ENCODE peak calls at places on chromosomes 4 and X, in ten cellular contexts. One of them, this sample, is unnamed. For H3K27me3, the result is how much of the 10 kb centered on the place peaks cover.

GRCh38 chr4:80206541-80207171 is 9.4 kb downstream of the PRDM8 start:
- DNase-seq in tibial nerve: no peak
- DNase-seq in HepG2: no peak
- DNase-seq in psoas muscle: peak
- DNase-seq in fibroblast of lung: no peak
- DNase-seq in tibial artery: no peak
- DNase-seq in WERI-Rb-1: no peak
- DNase-seq in suprapubic skin: no peak
- DNase-seq in pancreas: no peak
- DNase-seq in right atrium auricular region: peak
- DNase-seq in this sample: no peak

GRCh38 chr4:95080969-95081368 is 323.2 kb downstream of the BMPR1B start:
- DNase-seq in tibial nerve: no peak
- DNase-seq in HepG2: no peak
- DNase-seq in psoas muscle: no peak
- DNase-seq in fibroblast of lung: no peak
- DNase-seq in tibial artery: no peak
- DNase-seq in WERI-Rb-1: no peak
- DNase-seq in suprapubic skin: no peak
- DNase-seq in pancreas: no peak
- DNase-seq in right atrium auricular region: no peak
- DNase-seq in this sample: no peak

GRCh38 chrX:17377047-17377692 is 2.2 kb downstream of the NHS start:
- DNase-seq in tibial nerve: peak
- DNase-seq in HepG2: no peak
- DNase-seq in psoas muscle: peak
- DNase-seq in fibroblast of lung: peak
- DNase-seq in tibial artery: peak
- DNase-seq in WERI-Rb-1: no peak
- DNase-seq in suprapubic skin: no peak
- DNase-seq in pancreas: no peak
- DNase-seq in right atrium auricular region: no peak
- DNase-seq in this sample: peak

GRCh38 chr4:99664703-99665102 is 7.1 kb upstream of the C4orf54 start:
- DNase-seq in tibial nerve: no peak
- DNase-seq in HepG2: no peak
- DNase-seq in psoas muscle: no peak
- DNase-seq in fibroblast of lung: peak
- DNase-seq in tibial artery: no peak
- DNase-seq in WERI-Rb-1: no peak
- DNase-seq in suprapubic skin: no peak
- DNase-seq in pancreas: no peak
- DNase-seq in right atrium auricular region: no peak
- DNase-seq in this sample: no peak

GRCh38 chr4:8422327-8422726 is 18.2 kb downstream of the ACOX3 start:
- DNase-seq in tibial nerve: no peak
- DNase-seq in HepG2: no peak
- DNase-seq in psoas muscle: no peak
- DNase-seq in fibroblast of lung: no peak
- DNase-seq in tibial artery: no peak
- DNase-seq in WERI-Rb-1: no peak
- DNase-seq in suprapubic skin: no peak
- DNase-seq in pancreas: no peak
- DNase-seq in right atrium auricular region: no peak
- DNase-seq in this sample: no peak

GRCh38 chrX:39749728-39750127 is 348.0 kb downstream of the BCOR start:
- DNase-seq in tibial nerve: no peak
- DNase-seq in HepG2: no peak
- DNase-seq in psoas muscle: no peak
- DNase-seq in fibroblast of lung: no peak
- DNase-seq in tibial artery: no peak
- DNase-seq in WERI-Rb-1: no peak
- DNase-seq in suprapubic skin: no peak
- DNase-seq in pancreas: no peak
- DNase-seq in right atrium auricular region: no peak
- DNase-seq in this sample: no peak

GRCh38 chr4:139969635-139970266 is 184.2 kb downstream of the MAML3 start:
- DNase-seq in tibial nerve: no peak
- DNase-seq in HepG2: no peak
- DNase-seq in psoas muscle: no peak
- DNase-seq in fibroblast of lung: no peak
- DNase-seq in tibial artery: no peak
- DNase-seq in WERI-Rb-1: no peak
- DNase-seq in suprapubic skin: no peak
- DNase-seq in pancreas: peak
- DNase-seq in right atrium auricular region: no peak
- DNase-seq in this sample: no peak

GRCh38 chrX:13485167-13485566 is 84.2 kb upstream of the EGFL6 start:
- DNase-seq in tibial nerve: no peak
- DNase-seq in HepG2: no peak
- DNase-seq in psoas muscle: no peak
- DNase-seq in fibroblast of lung: no peak
- DNase-seq in tibial artery: no peak
- DNase-seq in WERI-Rb-1: no peak
- DNase-seq in suprapubic skin: no peak
- DNase-seq in pancreas: no peak
- DNase-seq in right atrium auricular region: no peak
- DNase-seq in this sample: peak

GRCh38 chr4:68038272-68038671 is 75.0 kb upstream of the TMPRSS11A start:
- DNase-seq in tibial nerve: no peak
- DNase-seq in HepG2: no peak
- DNase-seq in psoas muscle: no peak
- DNase-seq in fibroblast of lung: no peak
- DNase-seq in tibial artery: no peak
- DNase-seq in WERI-Rb-1: no peak
- DNase-seq in suprapubic skin: no peak
- DNase-seq in pancreas: no peak
- DNase-seq in right atrium auricular region: no peak
- DNase-seq in this sample: no peak

GRCh38 chr4:151624606-151625565 is 135.9 kb downstream of the GATB start:
- DNase-seq in tibial nerve: peak
- DNase-seq in HepG2: no peak
- DNase-seq in psoas muscle: no peak
- DNase-seq in fibroblast of lung: no peak
- DNase-seq in tibial artery: peak
- DNase-seq in WERI-Rb-1: no peak
- DNase-seq in suprapubic skin: no peak
- DNase-seq in pancreas: no peak
- DNase-seq in right atrium auricular region: no peak
- DNase-seq in this sample: no peak

GRCh38 chr4:160136021-160136420 is 1033.1 kb downstream of the RAPGEF2 start:
- DNase-seq in tibial nerve: no peak
- DNase-seq in HepG2: no peak
- DNase-seq in psoas muscle: no peak
- DNase-seq in fibroblast of lung: no peak
- DNase-seq in tibial artery: no peak
- DNase-seq in WERI-Rb-1: no peak
- DNase-seq in suprapubic skin: no peak
- DNase-seq in pancreas: no peak
- DNase-seq in right atrium auricular region: no peak
- DNase-seq in this sample: peak

GRCh38 chr4:96352051-96352517 is 512.2 kb downstream of the PDHA2 start:
- DNase-seq in tibial nerve: no peak
- DNase-seq in HepG2: peak
- DNase-seq in psoas muscle: no peak
- DNase-seq in fibroblast of lung: peak
- DNase-seq in tibial artery: no peak
- DNase-seq in WERI-Rb-1: peak
- DNase-seq in suprapubic skin: no peak
- DNase-seq in pancreas: no peak
- DNase-seq in right atrium auricular region: no peak
- DNase-seq in this sample: peak

GRCh38 chrX:151776113-151776790 is 41.7 kb downstream of the CNGA2 start:
- DNase-seq in tibial nerve: peak
- DNase-seq in HepG2: no peak
- DNase-seq in psoas muscle: no peak
- DNase-seq in fibroblast of lung: no peak
- DNase-seq in tibial artery: no peak
- DNase-seq in WERI-Rb-1: no peak
- DNase-seq in suprapubic skin: no peak
- DNase-seq in pancreas: no peak
- DNase-seq in right atrium auricular region: peak
- DNase-seq in this sample: no peak

DNA sequence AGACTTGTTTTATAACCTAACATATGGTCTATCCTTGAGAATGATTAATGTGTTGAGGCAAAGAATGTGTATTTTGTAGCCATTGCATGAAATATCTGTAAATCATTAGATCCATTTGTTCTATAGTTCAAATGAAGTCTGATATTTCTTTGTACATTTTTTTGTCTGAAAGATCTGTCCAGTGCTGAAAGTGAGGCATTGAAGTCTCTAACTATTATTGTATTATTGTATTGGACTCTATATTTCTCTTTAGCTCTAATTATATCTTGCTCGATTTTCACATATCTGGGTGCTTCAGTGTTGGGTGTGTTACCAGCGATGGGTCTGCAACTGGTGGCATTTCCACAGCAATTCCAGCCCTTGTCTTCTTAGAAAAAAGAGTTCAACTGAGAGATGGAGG is 76.0 kb downstream of the PBDC1 start:
- DNase-seq in tibial nerve: no peak
- DNase-seq in HepG2: no peak
- DNase-seq in psoas muscle: no peak
- DNase-seq in fibroblast of lung: no peak
- DNase-seq in tibial artery: no peak
- DNase-seq in WERI-Rb-1: no peak
- DNase-seq in suprapubic skin: no peak
- DNase-seq in pancreas: no peak
- DNase-seq in right atrium auricular region: no peak
- DNase-seq in this sample: no peak
- H3K27me3 ChIP-seq in tibial nerve: under half
- H3K27me3 ChIP-seq in HepG2: under half
- H3K27me3 ChIP-seq in psoas muscle: under half
- H3K27me3 ChIP-seq in fibroblast of lung: under half
- H3K27me3 ChIP-seq in tibial artery: under half
- H3K27me3 ChIP-seq in WERI-Rb-1: under half
- H3K27me3 ChIP-seq in suprapubic skin: under half
- H3K27me3 ChIP-seq in pancreas: under half
- H3K27me3 ChIP-seq in right atrium auricular region: under half
- H3K27me3 ChIP-seq in this sample: under half

GRCh38 chr4:73257995-73258667 is 467 bp downstream of the ANKRD17 start:
- DNase-seq in tibial nerve: peak
- DNase-seq in HepG2: peak
- DNase-seq in psoas muscle: no peak
- DNase-seq in fibroblast of lung: peak
- DNase-seq in tibial artery: peak
- DNase-seq in WERI-Rb-1: peak
- DNase-seq in suprapubic skin: no peak
- DNase-seq in pancreas: peak
- DNase-seq in right atrium auricular region: no peak
- DNase-seq in this sample: peak
- TF ChIP-seq CTCF in tibial nerve: peak
- TF ChIP-seq CTCF in HepG2: peak
- TF ChIP-seq CTCF in psoas muscle: peak
- TF ChIP-seq CTCF in fibroblast of lung: no peak
- TF ChIP-seq CTCF in tibial artery: no peak
- TF ChIP-seq CTCF in WERI-Rb-1: peak
- TF ChIP-seq CTCF in suprapubic skin: peak
- TF ChIP-seq CTCF in pancreas: no peak
- TF ChIP-seq CTCF in right atrium auricular region: no peak
- TF ChIP-seq CTCF in this sample: peak

GRCh38 chrX:1462596-1463251 is 10.0 kb upstream of the ASMTL start:
- DNase-seq in tibial nerve: no peak
- DNase-seq in HepG2: no peak
- DNase-seq in psoas muscle: no peak
- DNase-seq in fibroblast of lung: no peak
- DNase-seq in tibial artery: peak
- DNase-seq in WERI-Rb-1: peak
- DNase-seq in suprapubic skin: peak
- DNase-seq in pancreas: no peak
- DNase-seq in right atrium auricular region: peak
- DNase-seq in this sample: peak
- H3K4me3 ChIP-seq in tibial nerve: no peak
- H3K4me3 ChIP-seq in HepG2: no peak
- H3K4me3 ChIP-seq in psoas muscle: no peak
- H3K4me3 ChIP-seq in fibroblast of lung: no peak
- H3K4me3 ChIP-seq in tibial artery: no peak
- H3K4me3 ChIP-seq in WERI-Rb-1: no peak
- H3K4me3 ChIP-seq in suprapubic skin: no peak
- H3K4me3 ChIP-seq in pancreas: no peak
- H3K4me3 ChIP-seq in right atrium auricular region: no peak
- H3K4me3 ChIP-seq in this sample: no peak

GRCh38 chrX:9532349-9532748 is 67.5 kb downstream of the TBL1X start:
- DNase-seq in tibial nerve: no peak
- DNase-seq in HepG2: no peak
- DNase-seq in psoas muscle: no peak
- DNase-seq in fibroblast of lung: no peak
- DNase-seq in tibial artery: no peak
- DNase-seq in WERI-Rb-1: no peak
- DNase-seq in suprapubic skin: no peak
- DNase-seq in pancreas: peak
- DNase-seq in right atrium auricular region: no peak
- DNase-seq in this sample: no peak

GRCh38 chrX:9533611-9534010 is 68.8 kb downstream of the TBL1X start:
- DNase-seq in tibial nerve: no peak
- DNase-seq in HepG2: no peak
- DNase-seq in psoas muscle: no peak
- DNase-seq in fibroblast of lung: no peak
- DNase-seq in tibial artery: no peak
- DNase-seq in WERI-Rb-1: no peak
- DNase-seq in suprapubic skin: no peak
- DNase-seq in pancreas: no peak
- DNase-seq in right atrium auricular region: no peak
- DNase-seq in this sample: no peak

GRCh38 chrX:9528498-9528897 is 63.6 kb downstream of the TBL1X start:
- DNase-seq in tibial nerve: no peak
- DNase-seq in HepG2: no peak
- DNase-seq in psoas muscle: no peak
- DNase-seq in fibroblast of lung: no peak
- DNase-seq in tibial artery: no peak
- DNase-seq in WERI-Rb-1: no peak
- DNase-seq in suprapubic skin: no peak
- DNase-seq in pancreas: no peak
- DNase-seq in right atrium auricular region: no peak
- DNase-seq in this sample: no peak

GRCh38 chrX:9529223-9529622 is 64.4 kb downstream of the TBL1X start:
- DNase-seq in tibial nerve: no peak
- DNase-seq in HepG2: no peak
- DNase-seq in psoas muscle: no peak
- DNase-seq in fibroblast of lung: no peak
- DNase-seq in tibial artery: no peak
- DNase-seq in WERI-Rb-1: no peak
- DNase-seq in suprapubic skin: no peak
- DNase-seq in pancreas: no peak
- DNase-seq in right atrium auricular region: no peak
- DNase-seq in this sample: no peak

GRCh38 chrX:9530848-9531274 is 66.0 kb downstream of the TBL1X start:
- DNase-seq in tibial nerve: peak
- DNase-seq in HepG2: peak
- DNase-seq in psoas muscle: peak
- DNase-seq in fibroblast of lung: peak
- DNase-seq in tibial artery: peak
- DNase-seq in WERI-Rb-1: peak
- DNase-seq in suprapubic skin: no peak
- DNase-seq in pancreas: peak
- DNase-seq in right atrium auricular region: peak
- DNase-seq in this sample: peak
- H3K27me3 ChIP-seq in tibial nerve: under half
- H3K27me3 ChIP-seq in HepG2: under half
- H3K27me3 ChIP-seq in psoas muscle: under half
- H3K27me3 ChIP-seq in fibroblast of lung: under half
- H3K27me3 ChIP-seq in tibial artery: under half
- H3K27me3 ChIP-seq in WERI-Rb-1: under half
- H3K27me3 ChIP-seq in suprapubic skin: under half
- H3K27me3 ChIP-seq in pancreas: under half
- H3K27me3 ChIP-seq in right atrium auricular region: under half
- H3K27me3 ChIP-seq in this sample: under half